ENCODE peak calls at places on chromosomes 13 and 19, in eight cellular contexts. Y is H9, A is SK-N-SH, D is gastrocnemius medialis, C is esophagus squamous epithelium, F is HFFc6, G is suprapubic skin, Z is RWPE1. V is an unnamed sample.

GRCh38 chr13:78239681-78240080 is 321.1 kb upstream of the EDNRB start:
- DNase-seq in C (no peak), Y (peak), A (no peak), F (no peak), Z (no peak), D (no peak), G (no peak), V (peak)

GRCh38 chr13:33079960-33080359 is 63.7 kb downstream of the KL start:
- DNase-seq in D (no peak), A (no peak), F (no peak), Y (no peak), Z (no peak), C (no peak), G (no peak), V (no peak)

GRCh38 chr19:1283917-1284292 is 1.8 kb upstream of the EFNA2 start:
- DNase-seq in A (no peak), G (no peak), F (no peak), C (no peak), Z (no peak), Y (no peak), D (no peak), V (no peak)

GRCh38 chr19:32318884-32319520 is 26.4 kb upstream of the ZNF507 start:
- DNase-seq in C (no peak), D (no peak), F (no peak), Y (peak), A (peak), Z (peak), G (no peak), V (peak)

GRCh38 chr13:73810647-73811046 is 323.6 kb downstream of the KLF12 start:
- DNase-seq in G (no peak), Y (no peak), F (peak), Z (no peak), C (no peak), D (no peak), A (no peak), V (no peak)

GRCh38 chr13:62320129-62320724 is 904.6 kb upstream of the PCDH20 start:
- DNase-seq in C (no peak), F (peak), Z (peak), G (no peak), A (peak), D (no peak), Y (no peak), V (no peak)

GRCh38 chr13:43057653-43058317 is 34.4 kb downstream of the DNAJC15 start:
- DNase-seq in Y (peak), G (no peak), D (no peak), A (no peak), Z (no peak), C (no peak), F (no peak), V (no peak)

GRCh38 chr13:52862358-52863206 is 14.1 kb upstream of the PCDH8 start:
- DNase-seq in F (no peak), Y (peak), D (no peak), C (no peak), Z (peak), A (peak), G (no peak), V (peak)

GRCh38 chr13:63843766-63844699 is 2428.4 kb upstream of the PCDH20 start:
- DNase-seq in A (no peak), C (no peak), Y (no peak), D (no peak), F (no peak), G (no peak), Z (no peak), V (no peak)

GRCh38 chr19:5907216-5907615 is 2.5 kb downstream of the VMAC start:
- DNase-seq in A (no peak), C (no peak), G (no peak), Z (no peak), D (no peak), Y (no peak), F (no peak), V (no peak)

GRCh38 chr19:55146078-55146647 is 2.8 kb downstream of the TNNT1 start:
- DNase-seq in G (no peak), F (no peak), D (peak), A (peak), Y (peak), C (no peak), Z (peak), V (peak)
- TF ChIP-seq CTCF in G (peak), F (peak), D (peak), A (peak), Y (peak), C (peak), Z (peak), V (peak)

DNA sequence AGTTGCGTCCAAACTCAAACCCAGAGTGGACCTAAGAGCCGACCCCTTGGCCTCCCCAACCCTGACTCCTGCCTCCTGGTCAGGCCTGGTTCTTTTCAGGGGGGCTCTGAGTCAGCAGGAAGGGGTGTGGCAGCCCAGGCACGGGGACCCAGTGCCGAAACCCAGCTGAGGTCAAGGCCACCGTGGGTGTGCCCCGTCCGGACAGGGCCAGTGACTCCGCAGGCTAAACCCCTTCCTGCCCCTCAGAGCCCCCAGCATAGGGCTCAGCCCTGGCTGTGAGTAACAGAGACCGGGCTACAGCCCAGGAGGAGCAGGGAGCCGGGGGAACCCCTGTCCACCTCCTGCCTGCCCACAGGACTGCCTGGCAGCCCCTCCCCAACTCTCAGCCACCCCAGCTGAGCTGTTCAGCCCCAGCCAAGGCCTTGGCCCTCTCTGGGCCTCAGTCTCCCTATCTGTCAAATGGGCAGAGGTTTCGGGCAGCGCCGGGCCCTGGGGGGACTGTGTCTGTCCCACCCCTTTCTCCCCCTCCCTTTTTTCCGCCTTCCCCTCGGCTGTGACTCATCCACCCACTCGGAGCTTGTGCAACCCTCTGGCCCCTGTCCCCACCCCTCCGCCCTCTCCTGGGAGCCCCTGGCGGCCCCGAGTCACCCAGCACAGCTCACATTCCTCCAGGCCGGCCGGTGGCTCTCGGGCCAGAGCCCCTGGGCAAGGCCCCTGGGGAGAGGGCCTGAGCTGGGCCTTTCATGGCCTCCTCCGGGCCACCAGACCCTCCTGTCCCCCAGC is 8.6 kb downstream of the ZBTB7A start:
- DNase-seq in Y (peak), A (no peak), F (peak), G (peak), Z (peak), C (no peak), D (peak), V (no peak)
- TF ChIP-seq CTCF in Y (no peak), A (peak), F (peak), G (peak), Z (no peak), C (no peak), D (no peak), V (no peak)

DNA sequence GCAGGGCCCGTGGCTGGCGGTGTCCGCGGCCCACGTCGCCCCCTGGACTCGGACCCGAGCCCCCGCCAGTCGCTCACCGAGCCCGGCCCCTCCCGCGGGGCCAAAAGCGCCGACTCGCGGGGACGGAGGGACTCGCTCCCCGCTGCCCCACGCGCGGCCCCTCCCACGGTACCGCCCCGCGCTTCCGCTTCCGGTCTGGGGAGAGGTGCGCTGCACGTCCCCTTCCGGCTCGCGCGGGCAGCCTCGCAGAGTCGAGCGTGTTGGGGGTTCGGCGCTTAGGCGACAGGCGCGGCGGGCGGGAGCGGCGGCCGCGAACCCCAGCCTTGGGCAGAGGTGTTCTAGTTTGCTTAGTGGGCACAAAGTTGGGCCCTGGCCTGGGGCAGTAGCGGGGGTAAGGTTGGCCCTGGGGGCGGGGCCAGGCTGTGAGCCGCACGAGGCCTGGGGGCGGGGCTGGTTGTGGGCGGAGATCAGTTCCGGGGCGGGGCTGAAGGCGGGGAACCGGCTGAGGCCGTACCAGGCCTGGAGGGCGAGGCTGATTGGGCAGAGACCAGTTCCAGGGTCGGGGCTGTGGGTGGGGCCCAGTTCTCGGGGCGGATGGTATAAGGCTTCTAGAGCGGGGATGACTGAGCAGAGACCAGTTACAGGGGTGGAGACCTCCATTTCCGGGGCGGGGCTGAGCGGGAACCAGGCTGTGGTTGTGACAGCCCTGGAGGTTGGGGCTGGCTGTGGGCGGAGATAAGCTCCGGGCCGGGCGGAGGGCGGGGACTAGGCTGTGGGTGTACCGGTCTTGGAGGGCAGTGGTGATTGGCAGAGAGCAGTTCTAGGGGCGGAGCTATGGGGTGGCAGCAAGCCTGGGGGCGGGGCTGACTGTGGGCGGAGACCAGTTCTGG is at the start of the genes MBD3L1 and ZNF558:
- DNase-seq in Z (peak), Y (peak), C (peak), F (peak), A (peak), D (peak), G (peak), V (peak)
- TF ChIP-seq CTCF in Z (peak), Y (no peak), C (no peak), F (peak), A (peak), D (peak), G (peak), V (no peak)

GRCh38 chr19:16495982-16496612 is at the start of the genes C19orf44 and CALR3:
- DNase-seq in D (peak), C (peak), Y (peak), Z (peak), G (peak), F (peak), A (peak), V (peak)
- TF ChIP-seq CTCF in D (peak), C (peak), Y (no peak), Z (no peak), G (no peak), F (peak), A (no peak), V (no peak)

GRCh38 chr19:56837892-56838679 is 2.4 kb downstream of the PEG3 start:
- DNase-seq in G (peak), F (no peak), A (peak), D (peak), Z (no peak), C (no peak), Y (no peak), V (no peak)
- TF ChIP-seq CTCF in G (peak), F (no peak), A (peak), D (no peak), Z (no peak), C (peak), Y (no peak), V (no peak)